ENCODE peak calls at places on chromosomes 11 and 22, in four cellular contexts. W is stomach; P is naive thymus-derived CD8-positive, alpha-beta T cell; M is GM23248. K is an unnamed sample.
A peak's percentile ranks its signal among the peaks of the same experiment; 100 is the strongest.

GRCh38 chr11:81987829-81988472 is 745.7 kb downstream of the FAM181B start:
- DNase-seq in M (peak; percentile 44), P (no peak), W (no peak), K (no peak)

GRCh38 chr11:64268687-64269379 is 15.6 kb downstream of the BAD start:
- DNase-seq in M (peak; percentile 75), P (no peak), W (peak; percentile 69), K (peak; percentile 29)

GRCh38 chr11:6498121-6498520 is 1.0 kb downstream of the DNHD1 start:
- DNase-seq in P (no peak), W (no peak), M (peak; percentile 94), K (no peak)

GRCh38 chr11:82939456-82939855 is 37.9 kb downstream of the DDIAS start:
- DNase-seq in P (no peak), W (no peak), M (no peak), K (no peak)

GRCh38 chr22:20221421-20222340 is 46.4 kb downstream of the RTN4R start:
- DNase-seq in M (no peak), P (no peak), W (peak; percentile 88), K (no peak)

GRCh38 chr11:36628765-36629199 is 30.7 kb upstream of the RAG2 start:
- DNase-seq in W (no peak), P (no peak), M (no peak), K (no peak)

GRCh38 chr22:40196628-40197027 is 18.9 kb downstream of the TNRC6B start:
- DNase-seq in M (peak; percentile 98), P (no peak), W (no peak), K (no peak)

GRCh38 chr22:39518996-39519680 is 1.2 kb upstream of the ATF4 start:
- DNase-seq in P (no peak), W (no peak), M (no peak), K (no peak)

GRCh38 chr11:74748211-74749126 is at the start of gene RNF169:
- DNase-seq in W (peak; percentile 94), P (peak; percentile 84), M (peak; percentile 99), K (peak; percentile 87)

GRCh38 chr11:86341382-86341781 is 33.3 kb upstream of the CCDC81 start:
- DNase-seq in M (no peak), P (no peak), W (no peak), K (no peak)

GRCh38 chr11:62241095-62241494 is 944 bp upstream of the SCGB1D2 start:
- DNase-seq in W (no peak), P (no peak), M (no peak), K (no peak)

GRCh38 chr11:36105743-36106581 is 162.1 kb downstream of the LDLRAD3 start:
- DNase-seq in P (no peak), M (no peak), W (no peak), K (no peak)

GRCh38 chr11:4891996-4892640 is 10.4 kb downstream of the OR51T1 start:
- DNase-seq in P (no peak), M (peak; percentile 90), W (no peak), K (no peak)

GRCh38 chr11:27216268-27217149 is 146.5 kb downstream of the CCDC34 start:
- DNase-seq in W (no peak), P (no peak), M (peak; percentile 43), K (no peak)

GRCh38 chr11:1232328-1233321 is 9.8 kb downstream of the MUC5B start:
- DNase-seq in P (no peak), W (no peak), M (no peak), K (no peak)

GRCh38 chr11:74493816-74494630 is 499 bp upstream of the LIPT2 start:
- DNase-seq in P (no peak), W (no peak), M (peak; percentile 91), K (no peak)

GRCh38 chr22:20741634-20742581 is 32.0 kb upstream of the SERPIND1 start:
- DNase-seq in P (peak; percentile 43), W (no peak), M (peak; percentile 50), K (peak; percentile 41)

GRCh38 chr11:74683279-74683871 is 47.9 kb downstream of the CHRDL2 start:
- DNase-seq in W (peak; percentile 29), M (peak; percentile 70), P (no peak), K (no peak)

GRCh38 chr22:27203276-27203660 is 545.9 kb downstream of the MIAT start:
- DNase-seq in M (no peak), W (no peak), P (no peak), K (no peak)

GRCh38 chr11:95791385-95792033 is 1.2 kb downstream of the CEP57 start:
- DNase-seq in W (no peak), M (no peak), P (no peak), K (no peak)

K was measured in activated gamma-delta T cell treated with Interleukin-2 at 50 U/mL for 16 hours.